ENCODE peak calls at places on chromosomes 6 and 20, in seven cellular contexts. One of them, this sample, is unnamed. For H3K36me3, the result is how much of the 10 kb centered on the place peaks cover.

GRCh38 chr6:42569102-42570028 is 5.5 kb downstream of the UBR2 start:
- DNase-seq in transverse colon: no peak
- DNase-seq in ovary: no peak
- DNase-seq in IMR-90: peak
- DNase-seq in stomach: no peak
- DNase-seq in uterus: no peak
- DNase-seq in testis: no peak
- DNase-seq in this sample: no peak

GRCh38 chr6:5333653-5334052 is 72.3 kb downstream of the FARS2 start:
- DNase-seq in testis: no peak
- DNase-seq in ovary: no peak
- DNase-seq in IMR-90: peak
- DNase-seq in uterus: no peak
- DNase-seq in transverse colon: no peak
- DNase-seq in stomach: no peak
- DNase-seq in this sample: no peak

GRCh38 chr6:91438570-91438969 is 851.7 kb upstream of the MAP3K7 start:
- DNase-seq in transverse colon: no peak
- DNase-seq in stomach: no peak
- DNase-seq in IMR-90: peak
- DNase-seq in testis: no peak
- DNase-seq in uterus: no peak
- DNase-seq in ovary: no peak
- DNase-seq in this sample: no peak

GRCh38 chr6:35603326-35604202 is 85.2 kb downstream of the FKBP5 start:
- DNase-seq in uterus: no peak
- DNase-seq in IMR-90: no peak
- DNase-seq in stomach: no peak
- DNase-seq in transverse colon: no peak
- DNase-seq in testis: no peak
- DNase-seq in ovary: no peak
- DNase-seq in this sample: no peak

GRCh38 chr6:32148722-32149576 is 2.8 kb downstream of the PRRT1 start:
- DNase-seq in IMR-90: no peak
- DNase-seq in transverse colon: peak
- DNase-seq in ovary: peak
- DNase-seq in stomach: peak
- DNase-seq in testis: peak
- DNase-seq in uterus: no peak
- DNase-seq in this sample: peak

GRCh38 chr6:147547369-147547902 is 38.9 kb downstream of the SAMD5 start:
- DNase-seq in transverse colon: no peak
- DNase-seq in uterus: no peak
- DNase-seq in stomach: no peak
- DNase-seq in testis: peak
- DNase-seq in IMR-90: no peak
- DNase-seq in ovary: no peak
- DNase-seq in this sample: no peak

GRCh38 chr6:166624275-166624674 is 2.8 kb downstream of the RPS6KA2 start:
- DNase-seq in uterus: no peak
- DNase-seq in transverse colon: no peak
- DNase-seq in IMR-90: peak
- DNase-seq in stomach: no peak
- DNase-seq in testis: no peak
- DNase-seq in ovary: no peak
- DNase-seq in this sample: no peak

GRCh38 chr6:254011-254410 is 38.3 kb upstream of the DUSP22 start:
- DNase-seq in uterus: no peak
- DNase-seq in testis: no peak
- DNase-seq in stomach: no peak
- DNase-seq in transverse colon: no peak
- DNase-seq in ovary: no peak
- DNase-seq in IMR-90: no peak
- DNase-seq in this sample: no peak

GRCh38 chr6:26311385-26312095 is 53.5 kb upstream of the BTN3A2 start:
- DNase-seq in IMR-90: peak
- DNase-seq in stomach: no peak
- DNase-seq in testis: no peak
- DNase-seq in transverse colon: peak
- DNase-seq in ovary: peak
- DNase-seq in uterus: peak
- DNase-seq in this sample: no peak

GRCh38 chr6:51654647-51655046 is 432.8 kb downstream of the PKHD1 start:
- DNase-seq in testis: no peak
- DNase-seq in uterus: no peak
- DNase-seq in IMR-90: no peak
- DNase-seq in ovary: no peak
- DNase-seq in stomach: no peak
- DNase-seq in transverse colon: no peak
- DNase-seq in this sample: no peak

GRCh38 chr20:46040902-46041535 is 12.0 kb downstream of the SLC12A5 start:
- DNase-seq in transverse colon: no peak
- DNase-seq in stomach: peak
- DNase-seq in testis: peak
- DNase-seq in ovary: peak
- DNase-seq in uterus: no peak
- DNase-seq in IMR-90: peak
- DNase-seq in this sample: no peak

GRCh38 chr6:144415835-144416237 is 130.7 kb downstream of the UTRN start:
- DNase-seq in uterus: no peak
- DNase-seq in IMR-90: peak
- DNase-seq in testis: no peak
- DNase-seq in stomach: no peak
- DNase-seq in ovary: no peak
- DNase-seq in transverse colon: no peak
- DNase-seq in this sample: no peak

GRCh38 chr20:2692886-2693285 is 306 bp downstream of the EBF4 start:
- DNase-seq in ovary: no peak
- DNase-seq in uterus: no peak
- DNase-seq in stomach: peak
- DNase-seq in testis: no peak
- DNase-seq in IMR-90: no peak
- DNase-seq in transverse colon: no peak
- DNase-seq in this sample: no peak

GRCh38 chr20:24303393-24303792 is 166.0 kb upstream of the SYNDIG1 start:
- DNase-seq in testis: peak
- DNase-seq in transverse colon: no peak
- DNase-seq in IMR-90: no peak
- DNase-seq in ovary: no peak
- DNase-seq in stomach: no peak
- DNase-seq in uterus: no peak
- DNase-seq in this sample: no peak

GRCh38 chr6:28858963-28859362 is 64.8 kb downstream of the TRIM27 start:
- DNase-seq in uterus: no peak
- DNase-seq in transverse colon: no peak
- DNase-seq in stomach: no peak
- DNase-seq in ovary: no peak
- DNase-seq in testis: no peak
- DNase-seq in IMR-90: no peak
- DNase-seq in this sample: no peak

GRCh38 chr6:144140859-144141258 is 9.5 kb upstream of the STX11 start:
- DNase-seq in stomach: no peak
- DNase-seq in uterus: no peak
- DNase-seq in ovary: no peak
- DNase-seq in transverse colon: no peak
- DNase-seq in testis: no peak
- DNase-seq in IMR-90: no peak
- DNase-seq in this sample: no peak

GRCh38 chr20:37565134-37565811 is 37.6 kb upstream of the BLCAP start:
- DNase-seq in stomach: no peak
- DNase-seq in transverse colon: no peak
- DNase-seq in uterus: no peak
- DNase-seq in IMR-90: no peak
- DNase-seq in ovary: no peak
- DNase-seq in testis: peak
- DNase-seq in this sample: no peak

GRCh38 chr6:11971154-11971553 is 41.0 kb upstream of the HIVEP1 start:
- DNase-seq in transverse colon: no peak
- DNase-seq in uterus: no peak
- DNase-seq in testis: no peak
- DNase-seq in ovary: no peak
- DNase-seq in IMR-90: peak
- DNase-seq in stomach: no peak
- DNase-seq in this sample: no peak

GRCh38 chr20:47351643-47352331 is 4.7 kb downstream of the ZMYND8 start:
- DNase-seq in IMR-90: no peak
- DNase-seq in stomach: no peak
- DNase-seq in ovary: no peak
- DNase-seq in uterus: no peak
- DNase-seq in testis: no peak
- DNase-seq in transverse colon: no peak
- DNase-seq in this sample: no peak

GRCh38 chr6:166903027-166903426 is 53.3 kb downstream of the RNASET2 start:
- DNase-seq in testis: no peak
- DNase-seq in stomach: no peak
- DNase-seq in transverse colon: no peak
- DNase-seq in ovary: no peak
- DNase-seq in uterus: no peak
- DNase-seq in IMR-90: no peak
- DNase-seq in this sample: no peak

GRCh38 chr20:4603724-4604123 is 118.0 kb upstream of the PRND start:
- DNase-seq in ovary: no peak
- DNase-seq in uterus: no peak
- DNase-seq in stomach: no peak
- DNase-seq in testis: no peak
- DNase-seq in IMR-90: peak
- DNase-seq in transverse colon: no peak
- DNase-seq in this sample: no peak

DNA sequence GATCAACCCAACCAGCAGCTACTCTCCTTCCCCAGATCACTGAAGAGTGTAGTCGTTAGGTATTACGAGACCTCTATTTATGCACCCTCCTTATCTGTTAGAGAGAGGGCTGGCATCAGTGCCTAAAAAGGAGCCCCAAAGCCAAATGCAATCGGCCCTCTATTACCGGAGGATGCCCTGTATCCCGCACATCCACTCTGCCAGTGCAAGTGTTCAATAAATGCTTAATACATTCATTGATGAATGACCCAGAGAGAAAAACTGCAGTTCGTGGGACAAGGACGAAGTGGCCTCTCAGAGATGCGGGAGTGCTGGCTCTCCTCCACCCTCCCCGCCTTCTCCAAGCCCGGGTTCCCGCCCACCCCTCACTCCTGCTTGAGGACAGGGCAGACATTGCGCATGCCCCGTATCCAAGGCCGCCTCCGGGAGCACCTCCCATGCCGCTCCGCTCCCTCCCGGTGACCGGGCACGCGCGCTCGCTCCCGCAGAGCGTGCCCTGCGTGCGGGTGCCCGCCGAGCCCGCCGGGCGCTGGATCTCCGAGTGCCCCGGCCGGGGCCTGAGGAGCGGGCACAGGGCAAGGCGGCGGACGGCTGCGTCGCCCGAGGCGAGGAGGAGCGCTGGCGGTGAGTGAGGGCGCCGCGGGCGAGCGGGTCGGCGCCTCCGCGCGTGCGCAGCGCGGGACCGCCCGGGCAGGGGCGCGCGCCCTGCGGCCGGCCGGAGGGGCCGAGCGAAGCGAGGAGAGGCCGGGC is 27.2 kb upstream of the BTBD3 start:
- DNase-seq in IMR-90: peak
- DNase-seq in ovary: peak
- DNase-seq in uterus: peak
- DNase-seq in transverse colon: peak
- DNase-seq in testis: peak
- DNase-seq in stomach: peak
- DNase-seq in this sample: peak
- TF ChIP-seq POLR2A in IMR-90: peak
- TF ChIP-seq POLR2A in ovary: peak
- TF ChIP-seq POLR2A in uterus: peak
- TF ChIP-seq POLR2A in transverse colon: peak
- TF ChIP-seq POLR2A in testis: no peak
- TF ChIP-seq POLR2A in stomach: no peak
- TF ChIP-seq POLR2A in this sample: peak

DNA sequence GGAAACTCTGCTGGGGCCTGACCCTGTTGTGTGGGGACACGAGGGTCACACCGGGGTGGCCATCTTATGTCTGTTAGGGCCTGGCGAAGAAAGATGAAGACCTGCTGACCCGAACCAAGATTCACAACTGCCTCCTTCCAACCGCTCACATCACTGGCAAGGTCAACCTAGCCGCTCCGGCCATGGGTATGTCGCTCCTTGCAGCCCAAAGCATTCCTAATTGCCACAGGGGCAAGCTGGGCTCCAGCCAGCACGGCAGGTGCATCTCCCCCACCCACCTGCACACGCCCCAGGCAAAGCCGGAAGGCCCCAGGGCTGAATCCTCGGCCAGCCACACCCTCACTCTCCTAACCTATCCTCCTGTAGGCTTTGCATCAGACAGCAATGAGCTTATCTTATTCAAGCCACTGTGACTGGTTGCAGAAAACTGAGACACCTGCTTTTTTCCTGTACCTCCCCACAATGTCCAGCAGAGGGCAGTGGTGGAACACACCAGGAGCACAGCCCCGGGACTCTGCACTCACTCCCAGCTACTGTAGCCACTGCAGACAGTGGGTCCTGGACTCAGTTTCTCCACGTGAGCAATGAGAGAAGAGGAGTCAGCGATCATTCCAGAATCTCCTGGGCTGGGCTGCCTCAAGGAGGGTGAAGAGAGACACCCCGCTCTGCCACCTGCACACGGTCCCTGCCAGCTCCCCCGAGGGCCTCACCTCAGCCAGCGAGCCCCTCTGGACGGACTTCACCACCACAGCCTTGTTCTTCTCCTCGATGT is 170.2 kb downstream of the PREX1 start:
- DNase-seq in ovary: peak
- DNase-seq in IMR-90: peak
- DNase-seq in transverse colon: peak
- DNase-seq in testis: peak
- DNase-seq in uterus: peak
- DNase-seq in stomach: peak
- DNase-seq in this sample: peak
- H3K36me3 ChIP-seq in ovary: under half
- H3K36me3 ChIP-seq in IMR-90: under half
- H3K36me3 ChIP-seq in transverse colon: under half
- H3K36me3 ChIP-seq in testis: under half
- H3K36me3 ChIP-seq in uterus: under half
- H3K36me3 ChIP-seq in stomach: half or more
- H3K36me3 ChIP-seq in this sample: under half

GRCh38 chr6:138107078-138107751 is at the start of gene PERP:
- DNase-seq in ovary: peak
- DNase-seq in testis: peak
- DNase-seq in transverse colon: peak
- DNase-seq in uterus: peak
- DNase-seq in IMR-90: peak
- DNase-seq in stomach: peak
- DNase-seq in this sample: peak
- TF ChIP-seq POLR2A in ovary: no peak
- TF ChIP-seq POLR2A in testis: no peak
- TF ChIP-seq POLR2A in transverse colon: peak
- TF ChIP-seq POLR2A in uterus: peak
- TF ChIP-seq POLR2A in IMR-90: peak
- TF ChIP-seq POLR2A in stomach: no peak
- TF ChIP-seq POLR2A in this sample: peak

DNA sequence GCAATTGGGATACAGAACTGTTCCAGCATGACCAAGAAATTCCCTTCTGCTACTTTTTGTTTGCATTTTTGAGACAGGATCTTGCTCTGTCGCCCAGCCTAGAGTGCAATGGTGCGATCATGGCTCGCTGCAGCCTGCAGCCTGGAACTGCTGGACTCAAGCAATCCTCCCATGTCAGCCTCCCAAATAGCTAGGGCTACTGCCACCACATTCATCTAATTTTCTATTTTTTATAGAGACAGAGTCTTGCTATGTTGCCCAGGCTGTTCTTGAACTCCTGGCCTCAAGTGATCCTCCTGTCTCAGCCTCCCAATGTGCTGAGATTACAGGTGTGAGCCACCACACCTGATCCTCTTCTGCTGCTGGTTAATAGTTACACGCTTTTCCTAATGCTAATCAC is 204.9 kb downstream of the SOX4 start:
- DNase-seq in testis: no peak
- DNase-seq in ovary: no peak
- DNase-seq in IMR-90: no peak
- DNase-seq in transverse colon: no peak
- DNase-seq in uterus: no peak
- DNase-seq in stomach: no peak
- DNase-seq in this sample: no peak
- H3K36me3 ChIP-seq in testis: under half
- H3K36me3 ChIP-seq in ovary: under half
- H3K36me3 ChIP-seq in IMR-90: under half
- H3K36me3 ChIP-seq in transverse colon: under half
- H3K36me3 ChIP-seq in uterus: under half
- H3K36me3 ChIP-seq in stomach: under half
- H3K36me3 ChIP-seq in this sample: under half